ENCODE peak calls at places on chromosomes 11 and 22, in four cellular contexts. N is A549, A is fibroblast of mammary gland, B is foreskin fibroblast. D is an unnamed sample.

GRCh38 chr11:28922351-28922981 is 814.3 kb downstream of the METTL15 start:
- DNase-seq in A (peak; percentile 13), B (no peak), N (no peak), D (no peak)

GRCh38 chr22:40875111-40875510 is 13.2 kb upstream of the DNAJB7 start:
- DNase-seq in B (no peak), A (no peak), N (no peak), D (no peak)

GRCh38 chr11:20364412-20364792 is 888 bp downstream of the HTATIP2 start:
- DNase-seq in A (no peak), B (no peak), N (peak; percentile 41), D (no peak)

GRCh38 chr11:58625086-58625485 is 2.6 kb downstream of the CNTF start:
- DNase-seq in B (peak; percentile 24), N (no peak), A (peak; percentile 57), D (no peak)

GRCh38 chr11:113415343-113415742 is 27.8 kb downstream of the ANKK1 start:
- DNase-seq in A (no peak), B (no peak), N (no peak), D (no peak)

GRCh38 chr11:128388182-128388815 is 199.1 kb downstream of the ETS1 start:
- DNase-seq in B (no peak), N (no peak), A (no peak), D (no peak)

GRCh38 chr11:121467965-121468364 is 15.2 kb upstream of the SORL1-AS1 start:
- DNase-seq in A (no peak), N (no peak), B (no peak), D (peak; percentile 25)

GRCh38 chr11:117547188-117547831 is 219.7 kb downstream of the CEP164 start:
- DNase-seq in A (no peak), N (no peak), B (no peak), D (no peak)

GRCh38 chr11:117878939-117879475 is 2.5 kb upstream of the FXYD6 start:
- DNase-seq in B (no peak), N (no peak), A (no peak), D (no peak)

GRCh38 chr11:32318071-32318815 is 117.1 kb downstream of the WT1 start:
- DNase-seq in A (no peak), N (no peak), B (no peak), D (no peak)

GRCh38 chr11:71937826-71938225 is 9.0 kb downstream of the RNF121 start:
- DNase-seq in N (no peak), A (no peak), B (no peak), D (no peak)

GRCh38 chr11:118907051-118907748 is 18.5 kb downstream of the BCL9L start:
- DNase-seq in N (peak; percentile 47), B (peak; percentile 86), A (peak; percentile 74), D (peak; percentile 87)

GRCh38 chr22:41411021-41411851 is 29.5 kb downstream of the TEF start:
- DNase-seq in N (no peak), B (peak; percentile 56), A (no peak), D (peak; percentile 66)

GRCh38 chr11:125933030-125933813 is 12.6 kb upstream of the VSIG10L2 start:
- DNase-seq in B (no peak), A (no peak), N (no peak), D (no peak)

GRCh38 chr22:33864723-33865130 is 55.5 kb downstream of the LARGE1 start:
- DNase-seq in N (no peak), B (no peak), A (peak; percentile 53), D (peak; percentile 40)

GRCh38 chr22:46287873-46288751 is 8.6 kb upstream of the GTSE1 start:
- DNase-seq in N (no peak), A (no peak), B (no peak), D (no peak)

GRCh38 chr11:82233211-82233610 is 500.5 kb downstream of the FAM181B start:
- DNase-seq in A (peak; percentile 51), B (no peak), N (no peak), D (no peak)

GRCh38 chr11:36149538-36150242 is 139.5 kb downstream of the COMMD9 start:
- DNase-seq in N (peak; percentile 98), B (peak; percentile 99), A (peak; percentile 99), D (peak; percentile 67)

GRCh38 chr11:28566643-28567042 is 458.5 kb downstream of the METTL15 start:
- DNase-seq in A (peak; percentile 98), N (peak; percentile 90), B (peak; percentile 96), D (peak; percentile 12)

GRCh38 chr22:29216873-29217666 is 11.4 kb downstream of the EMID1 start:
- DNase-seq in B (peak; percentile 41), N (no peak), A (no peak), D (peak; percentile 16)

GRCh38 chr11:20155683-20156279 is 4.5 kb downstream of the DBX1 start:
- DNase-seq in B (no peak), N (no peak), A (no peak), D (no peak)

GRCh38 chr11:69511358-69512015 is 30.0 kb downstream of the LINC01488 start:
- DNase-seq in A (peak; percentile 94), B (peak; percentile 65), N (no peak), D (no peak)

GRCh38 chr11:36253238-36253637 is 36.0 kb downstream of the COMMD9 start:
- DNase-seq in N (no peak), A (no peak), B (peak; percentile 69), D (no peak)

GRCh38 chr11:128130052-128130451 is 457.3 kb downstream of the ETS1 start:
- DNase-seq in B (no peak), N (no peak), A (no peak), D (no peak)

GRCh38 chr11:20007386-20007785 is 152.9 kb downstream of the DBX1 start:
- DNase-seq in A (no peak), B (no peak), N (no peak), D (no peak)

GRCh38 chr11:223026-223789 is 12.9 kb downstream of the SIRT3 start:
- DNase-seq in B (peak; percentile 72), A (no peak), N (no peak), D (no peak)

GRCh38 chr22:46373166-46373565 is 37.7 kb downstream of the TRMU start:
- DNase-seq in A (no peak), B (no peak), N (no peak), D (no peak)

GRCh38 chr11:123736769-123737168 is 4.7 kb downstream of the ZNF202 start:
- DNase-seq in A (no peak), N (no peak), B (no peak), D (no peak)

GRCh38 chr11:30895046-30895445 is 308.9 kb upstream of the MPPED2 start:
- DNase-seq in N (no peak), B (no peak), A (no peak), D (no peak)

GRCh38 chr11:69295995-69296889 is 2.3 kb downstream of the MYEOV start:
- DNase-seq in A (peak; percentile 95), B (peak; percentile 87), N (no peak), D (no peak)

GRCh38 chr11:69918938-69919650 is 99.9 kb upstream of the FGF3 start:
- DNase-seq in N (peak; percentile 65), B (peak; percentile 80), A (peak; percentile 47), D (peak; percentile 84)

GRCh38 chr11:5240458-5240857 is 6.2 kb upstream of the HBD start:
- DNase-seq in A (no peak), B (no peak), N (no peak), D (no peak)

GRCh38 chr11:130002352-130002845 is at the start of gene PRDM10:
- DNase-seq in B (peak; percentile 95), N (peak; percentile 77), A (peak; percentile 87), D (peak; percentile 93)

GRCh38 chr11:115981814-115982471 is 477.7 kb upstream of the CADM1 start:
- DNase-seq in B (no peak), N (no peak), A (no peak), D (no peak)

GRCh38 chr22:31956360-31956759 is 12.0 kb downstream of the YWHAH start:
- DNase-seq in A (no peak), N (no peak), B (no peak), D (no peak)

GRCh38 chr22:37696657-37697539 is at the start of gene TRIOBP:
- DNase-seq in A (peak; percentile 93), B (peak; percentile 99), N (peak; percentile 77), D (peak; percentile 94)

GRCh38 chr11:1992111-1992510 is 5.5 kb downstream of the H19 start:
- DNase-seq in N (no peak), A (no peak), B (no peak), D (no peak)

GRCh38 chr11:2769779-2770555 is 70.2 kb upstream of the KCNQ1OT1 start:
- DNase-seq in N (no peak), A (no peak), B (no peak), D (no peak)

DNA sequence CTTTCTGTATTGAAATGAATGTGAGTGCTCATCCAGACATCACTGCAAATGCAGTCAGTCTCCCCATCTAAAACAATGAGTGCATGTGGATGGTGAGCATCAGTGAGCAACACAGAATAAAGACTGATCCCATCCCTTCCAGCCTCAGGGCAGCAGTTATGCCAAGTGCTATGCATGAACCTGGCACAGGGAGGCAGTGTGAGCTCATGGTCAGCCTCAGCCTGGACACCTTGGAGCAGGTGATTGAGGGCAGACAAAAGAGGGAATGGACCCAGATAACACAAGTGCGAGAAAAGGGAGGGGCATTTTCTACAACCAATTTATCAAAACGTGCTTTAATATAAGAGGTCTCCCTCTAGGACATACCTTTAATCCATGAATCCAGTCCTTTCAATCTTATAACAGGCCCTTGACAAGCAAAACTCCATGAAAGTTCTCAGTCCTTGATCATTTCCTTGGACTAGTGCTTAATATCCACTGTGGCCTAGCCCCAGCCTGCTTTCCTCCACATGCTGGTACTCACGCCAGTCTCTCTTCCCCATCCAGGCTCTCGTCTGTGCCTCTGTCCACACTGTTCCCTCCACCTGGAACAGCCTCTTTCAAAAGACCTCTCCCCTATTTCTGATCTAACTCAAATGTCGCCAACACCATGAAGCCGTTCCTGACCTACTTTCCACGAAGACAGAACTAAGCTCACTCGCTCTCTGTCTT is 50.5 kb upstream of the LRRC55 start:
- DNase-seq in A (peak; percentile 24), N (no peak), B (peak; percentile 41), D (peak; percentile 20)
- TF ChIP-seq CTCF in A (peak; percentile 62), N (peak; percentile 39), B (peak; percentile 61), D (peak; percentile 78)

GRCh38 chr11:134014502-134014901 is 54.4 kb upstream of the JAM3 start:
- DNase-seq in A (no peak), B (no peak), N (no peak), D (no peak)
- TF ChIP-seq CTCF in A (peak; percentile 28), B (no peak), N (no peak), D (peak; percentile 19)

GRCh38 chr11:90594658-90595057 is 371.8 kb upstream of the CHORDC1 start:
- DNase-seq in N (no peak), B (no peak), A (no peak), D (no peak)
- TF ChIP-seq CTCF in N (no peak), B (no peak), A (no peak), D (no peak)

DNA sequence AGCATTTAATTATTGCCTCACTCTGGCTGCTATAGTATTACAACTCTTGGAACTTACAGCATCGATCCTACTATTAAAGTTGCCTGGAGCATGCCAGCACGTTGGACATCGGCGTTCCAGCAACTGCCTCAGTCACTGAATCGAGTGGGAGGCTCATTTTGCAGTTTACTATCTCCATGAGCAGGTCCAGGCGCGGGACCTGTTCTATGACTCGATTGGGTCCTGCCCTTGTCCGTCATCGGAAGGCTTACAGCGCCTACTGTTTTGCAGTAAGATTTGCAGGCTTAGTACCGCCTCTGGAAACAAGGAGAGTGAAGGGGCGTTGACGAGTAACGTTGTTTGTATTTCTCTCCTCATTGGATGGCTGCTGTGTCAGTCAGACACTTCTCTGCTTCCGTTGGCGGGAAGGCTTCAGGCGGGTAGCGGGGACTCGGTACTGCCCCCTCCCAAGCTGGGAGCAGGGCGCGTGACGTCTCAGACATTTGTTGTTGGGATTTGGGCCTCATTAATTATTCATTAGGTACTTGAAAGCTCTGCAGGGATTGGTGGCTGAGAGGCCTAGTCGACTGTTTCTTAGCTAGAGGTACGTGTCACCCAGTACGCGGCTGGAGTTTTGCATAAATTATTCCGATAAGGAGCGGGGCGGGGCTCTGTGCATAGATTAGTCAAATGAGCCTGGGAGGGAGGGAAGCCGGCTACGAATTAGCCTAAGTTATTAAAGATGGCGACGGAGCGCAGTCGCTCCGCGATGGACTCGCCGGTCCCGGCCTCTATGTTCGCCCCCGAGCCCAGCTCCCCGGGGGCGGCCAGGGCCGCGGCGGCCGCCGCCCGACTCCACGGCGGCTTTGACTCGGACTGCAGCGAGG is at the start of gene GTPBP1:
- DNase-seq in B (peak; percentile 100), A (peak; percentile 100), N (peak; percentile 96), D (peak; percentile 100)
- TF ChIP-seq CTCF in B (no peak), A (no peak), N (no peak), D (no peak)